ENCODE peak calls at places on chromosomes 4 and X, in four cellular contexts. I is activated naive CD4-positive, alpha-beta T cell treated with anti-CD3 and anti-CD28 coated beads, Interleukin-2, amount 10 ng/mL, durations not matched to agents 7 days and 5 days; R is endothelial cell; E is caudate nucleus. X is an unnamed sample.

GRCh38 chrX:6228720-6229119 is at the start of gene NLGN4X:
- DNase-seq in I (no peak), R (peak; percentile 5), E (no peak), X (no peak)

GRCh38 chr4:83128235-83128929 is 13.9 kb upstream of the PLAC8 start:
- DNase-seq in I (no peak), R (no peak), E (no peak), X (no peak)

GRCh38 chrX:54043696-54044125 is 562 bp downstream of the PHF8 start:
- DNase-seq in I (peak; percentile 52), R (peak; percentile 13), E (peak; percentile 8), X (no peak)

GRCh38 chr4:94870151-94870550 is 112.4 kb downstream of the BMPR1B start:
- DNase-seq in I (no peak), R (no peak), E (no peak), X (no peak)

GRCh38 chr4:82984459-82984858 is 26.2 kb downstream of the LIN54 start:
- DNase-seq in I (peak; percentile 33), R (no peak), E (no peak), X (no peak)

GRCh38 chrX:28843817-28844216 is 256.6 kb downstream of the IL1RAPL1 start:
- DNase-seq in I (no peak), R (no peak), E (no peak), X (no peak)

GRCh38 chr4:174578366-174578765 is 56.1 kb upstream of the HPGD start:
- DNase-seq in I (no peak), R (no peak), E (no peak), X (no peak)

GRCh38 chr4:162852642-162853041 is 314.0 kb downstream of the NAF1 start:
- DNase-seq in I (no peak), R (no peak), E (no peak), X (peak; percentile 16)

GRCh38 chr4:74968456-74969164 is 35.7 kb downstream of the PARM1 start:
- DNase-seq in I (no peak), R (no peak), E (no peak), X (no peak)

GRCh38 chr4:101818362-101818761 is 27.8 kb downstream of the BANK1 start:
- DNase-seq in I (no peak), R (no peak), E (no peak), X (no peak)

GRCh38 chr4:22514001-22514400 is 1.9 kb downstream of the ADGRA3 start:
- DNase-seq in I (no peak), R (no peak), E (no peak), X (no peak)